ENCODE peak calls at places on chromosomes 1 and 21, in six cellular contexts. One of them, this sample, is unnamed.

GRCh38 chr1:46719689-46720088 is 775 bp upstream of the EFCAB14 start:
- DNase-seq in stimulated activated CD4-positive, alpha-beta T cell treated with anti-CD3 and anti-CD28 coated beads, Interleukin-1b, Interleukin-23, amount 100 ng/mL, for 4 hours: no peak
- DNase-seq in stimulated activated CD8-positive, alpha-beta memory T cell treated with anti-CD3 and anti-CD28 coated beads, Interleukin-4, amount 100 ng/mL, for 48 hours: no peak
- DNase-seq in mucosa of gallbladder: peak; percentile 67
- DNase-seq in LHCN-M2: no peak
- DNase-seq in ELR: peak; percentile 33
- DNase-seq in this sample: no peak

GRCh38 chr1:153790996-153791855 is 16.0 kb downstream of the SLC27A3 start:
- DNase-seq in stimulated activated CD4-positive, alpha-beta T cell treated with anti-CD3 and anti-CD28 coated beads, Interleukin-1b, Interleukin-23, amount 100 ng/mL, for 4 hours: no peak
- DNase-seq in stimulated activated CD8-positive, alpha-beta memory T cell treated with anti-CD3 and anti-CD28 coated beads, Interleukin-4, amount 100 ng/mL, for 48 hours: no peak
- DNase-seq in mucosa of gallbladder: peak; percentile 43
- DNase-seq in LHCN-M2: peak; percentile 90
- DNase-seq in ELR: peak; percentile 63
- DNase-seq in this sample: no peak

GRCh38 chr1:188499690-188500089 is 1670.9 kb downstream of the PLA2G4A start:
- DNase-seq in stimulated activated CD4-positive, alpha-beta T cell treated with anti-CD3 and anti-CD28 coated beads, Interleukin-1b, Interleukin-23, amount 100 ng/mL, for 4 hours: no peak
- DNase-seq in stimulated activated CD8-positive, alpha-beta memory T cell treated with anti-CD3 and anti-CD28 coated beads, Interleukin-4, amount 100 ng/mL, for 48 hours: no peak
- DNase-seq in mucosa of gallbladder: no peak
- DNase-seq in LHCN-M2: no peak
- DNase-seq in ELR: peak; percentile 7
- DNase-seq in this sample: no peak

GRCh38 chr1:216905781-216906180 is 182.6 kb upstream of the ESRRG start:
- DNase-seq in stimulated activated CD4-positive, alpha-beta T cell treated with anti-CD3 and anti-CD28 coated beads, Interleukin-1b, Interleukin-23, amount 100 ng/mL, for 4 hours: no peak
- DNase-seq in stimulated activated CD8-positive, alpha-beta memory T cell treated with anti-CD3 and anti-CD28 coated beads, Interleukin-4, amount 100 ng/mL, for 48 hours: no peak
- DNase-seq in mucosa of gallbladder: no peak
- DNase-seq in LHCN-M2: no peak
- DNase-seq in ELR: no peak
- DNase-seq in this sample: no peak

GRCh38 chr1:156876281-156876680 is 15.6 kb downstream of the NTRK1 start:
- DNase-seq in stimulated activated CD4-positive, alpha-beta T cell treated with anti-CD3 and anti-CD28 coated beads, Interleukin-1b, Interleukin-23, amount 100 ng/mL, for 4 hours: no peak
- DNase-seq in stimulated activated CD8-positive, alpha-beta memory T cell treated with anti-CD3 and anti-CD28 coated beads, Interleukin-4, amount 100 ng/mL, for 48 hours: no peak
- DNase-seq in mucosa of gallbladder: no peak
- DNase-seq in LHCN-M2: no peak
- DNase-seq in ELR: no peak
- DNase-seq in this sample: no peak

GRCh38 chr21:42107881-42108553 is 36.9 kb downstream of the UMODL1 start:
- DNase-seq in stimulated activated CD4-positive, alpha-beta T cell treated with anti-CD3 and anti-CD28 coated beads, Interleukin-1b, Interleukin-23, amount 100 ng/mL, for 4 hours: peak; percentile 67
- DNase-seq in stimulated activated CD8-positive, alpha-beta memory T cell treated with anti-CD3 and anti-CD28 coated beads, Interleukin-4, amount 100 ng/mL, for 48 hours: peak; percentile 76
- DNase-seq in mucosa of gallbladder: peak; percentile 63
- DNase-seq in LHCN-M2: peak; percentile 41
- DNase-seq in ELR: peak; percentile 72
- DNase-seq in this sample: peak; percentile 65

GRCh38 chr1:154869351-154870116 is 547 bp downstream of the KCNN3 start:
- DNase-seq in stimulated activated CD4-positive, alpha-beta T cell treated with anti-CD3 and anti-CD28 coated beads, Interleukin-1b, Interleukin-23, amount 100 ng/mL, for 4 hours: no peak
- DNase-seq in stimulated activated CD8-positive, alpha-beta memory T cell treated with anti-CD3 and anti-CD28 coated beads, Interleukin-4, amount 100 ng/mL, for 48 hours: no peak
- DNase-seq in mucosa of gallbladder: no peak
- DNase-seq in LHCN-M2: peak; percentile 51
- DNase-seq in ELR: peak; percentile 68
- DNase-seq in this sample: peak; percentile 57

GRCh38 chr1:53121319-53122172 is 20.9 kb downstream of the SLC1A7 start:
- DNase-seq in stimulated activated CD4-positive, alpha-beta T cell treated with anti-CD3 and anti-CD28 coated beads, Interleukin-1b, Interleukin-23, amount 100 ng/mL, for 4 hours: no peak
- DNase-seq in stimulated activated CD8-positive, alpha-beta memory T cell treated with anti-CD3 and anti-CD28 coated beads, Interleukin-4, amount 100 ng/mL, for 48 hours: peak; percentile 45
- DNase-seq in mucosa of gallbladder: peak; percentile 59
- DNase-seq in LHCN-M2: no peak
- DNase-seq in ELR: peak; percentile 33
- DNase-seq in this sample: peak; percentile 75

GRCh38 chr1:100582943-100583342 is 45.0 kb downstream of the GPR88 start:
- DNase-seq in stimulated activated CD4-positive, alpha-beta T cell treated with anti-CD3 and anti-CD28 coated beads, Interleukin-1b, Interleukin-23, amount 100 ng/mL, for 4 hours: no peak
- DNase-seq in stimulated activated CD8-positive, alpha-beta memory T cell treated with anti-CD3 and anti-CD28 coated beads, Interleukin-4, amount 100 ng/mL, for 48 hours: no peak
- DNase-seq in mucosa of gallbladder: no peak
- DNase-seq in LHCN-M2: no peak
- DNase-seq in ELR: no peak
- DNase-seq in this sample: no peak

GRCh38 chr1:81126989-81127571 is 673.7 kb upstream of the ADGRL2 start:
- DNase-seq in stimulated activated CD4-positive, alpha-beta T cell treated with anti-CD3 and anti-CD28 coated beads, Interleukin-1b, Interleukin-23, amount 100 ng/mL, for 4 hours: no peak
- DNase-seq in stimulated activated CD8-positive, alpha-beta memory T cell treated with anti-CD3 and anti-CD28 coated beads, Interleukin-4, amount 100 ng/mL, for 48 hours: no peak
- DNase-seq in mucosa of gallbladder: no peak
- DNase-seq in LHCN-M2: no peak
- DNase-seq in ELR: no peak
- DNase-seq in this sample: peak; percentile 39

GRCh38 chr21:33975548-33976081 is 60.0 kb upstream of the ATP5PO start:
- DNase-seq in stimulated activated CD4-positive, alpha-beta T cell treated with anti-CD3 and anti-CD28 coated beads, Interleukin-1b, Interleukin-23, amount 100 ng/mL, for 4 hours: peak; percentile 24
- DNase-seq in stimulated activated CD8-positive, alpha-beta memory T cell treated with anti-CD3 and anti-CD28 coated beads, Interleukin-4, amount 100 ng/mL, for 48 hours: peak; percentile 82
- DNase-seq in mucosa of gallbladder: no peak
- DNase-seq in LHCN-M2: peak; percentile 72
- DNase-seq in ELR: peak; percentile 85
- DNase-seq in this sample: peak; percentile 63

GRCh38 chr1:208520700-208521099 is 276.5 kb upstream of the PLXNA2 start:
- DNase-seq in stimulated activated CD4-positive, alpha-beta T cell treated with anti-CD3 and anti-CD28 coated beads, Interleukin-1b, Interleukin-23, amount 100 ng/mL, for 4 hours: no peak
- DNase-seq in stimulated activated CD8-positive, alpha-beta memory T cell treated with anti-CD3 and anti-CD28 coated beads, Interleukin-4, amount 100 ng/mL, for 48 hours: no peak
- DNase-seq in mucosa of gallbladder: no peak
- DNase-seq in LHCN-M2: no peak
- DNase-seq in ELR: peak; percentile 27
- DNase-seq in this sample: no peak

GRCh38 chr1:28291711-28292110 is 32.4 kb downstream of the SESN2 start:
- DNase-seq in stimulated activated CD4-positive, alpha-beta T cell treated with anti-CD3 and anti-CD28 coated beads, Interleukin-1b, Interleukin-23, amount 100 ng/mL, for 4 hours: no peak
- DNase-seq in stimulated activated CD8-positive, alpha-beta memory T cell treated with anti-CD3 and anti-CD28 coated beads, Interleukin-4, amount 100 ng/mL, for 48 hours: no peak
- DNase-seq in mucosa of gallbladder: no peak
- DNase-seq in LHCN-M2: no peak
- DNase-seq in ELR: no peak
- DNase-seq in this sample: no peak

GRCh38 chr1:21027805-21028204 is 148.9 kb downstream of the EIF4G3 start:
- DNase-seq in stimulated activated CD4-positive, alpha-beta T cell treated with anti-CD3 and anti-CD28 coated beads, Interleukin-1b, Interleukin-23, amount 100 ng/mL, for 4 hours: no peak
- DNase-seq in stimulated activated CD8-positive, alpha-beta memory T cell treated with anti-CD3 and anti-CD28 coated beads, Interleukin-4, amount 100 ng/mL, for 48 hours: no peak
- DNase-seq in mucosa of gallbladder: no peak
- DNase-seq in LHCN-M2: no peak
- DNase-seq in ELR: no peak
- DNase-seq in this sample: no peak

GRCh38 chr1:152110860-152111514 is 4.3 kb downstream of the TCHH start:
- DNase-seq in stimulated activated CD4-positive, alpha-beta T cell treated with anti-CD3 and anti-CD28 coated beads, Interleukin-1b, Interleukin-23, amount 100 ng/mL, for 4 hours: no peak
- DNase-seq in stimulated activated CD8-positive, alpha-beta memory T cell treated with anti-CD3 and anti-CD28 coated beads, Interleukin-4, amount 100 ng/mL, for 48 hours: peak; percentile 50
- DNase-seq in mucosa of gallbladder: no peak
- DNase-seq in LHCN-M2: peak; percentile 48
- DNase-seq in ELR: peak; percentile 70
- DNase-seq in this sample: peak; percentile 67

GRCh38 chr1:96521994-96522760 is 199.4 kb upstream of the PTBP2 start:
- DNase-seq in stimulated activated CD4-positive, alpha-beta T cell treated with anti-CD3 and anti-CD28 coated beads, Interleukin-1b, Interleukin-23, amount 100 ng/mL, for 4 hours: no peak
- DNase-seq in stimulated activated CD8-positive, alpha-beta memory T cell treated with anti-CD3 and anti-CD28 coated beads, Interleukin-4, amount 100 ng/mL, for 48 hours: no peak
- DNase-seq in mucosa of gallbladder: no peak
- DNase-seq in LHCN-M2: peak; percentile 59
- DNase-seq in ELR: peak; percentile 74
- DNase-seq in this sample: peak; percentile 44

GRCh38 chr1:26122988-26123973 is 11.7 kb downstream of the PDIK1L start:
- DNase-seq in stimulated activated CD4-positive, alpha-beta T cell treated with anti-CD3 and anti-CD28 coated beads, Interleukin-1b, Interleukin-23, amount 100 ng/mL, for 4 hours: no peak
- DNase-seq in stimulated activated CD8-positive, alpha-beta memory T cell treated with anti-CD3 and anti-CD28 coated beads, Interleukin-4, amount 100 ng/mL, for 48 hours: no peak
- DNase-seq in mucosa of gallbladder: no peak
- DNase-seq in LHCN-M2: peak; percentile 44
- DNase-seq in ELR: peak; percentile 74
- DNase-seq in this sample: no peak

GRCh38 chr1:24481098-24481497 is 21.5 kb upstream of the RCAN3 start:
- DNase-seq in stimulated activated CD4-positive, alpha-beta T cell treated with anti-CD3 and anti-CD28 coated beads, Interleukin-1b, Interleukin-23, amount 100 ng/mL, for 4 hours: peak; percentile 31
- DNase-seq in stimulated activated CD8-positive, alpha-beta memory T cell treated with anti-CD3 and anti-CD28 coated beads, Interleukin-4, amount 100 ng/mL, for 48 hours: peak; percentile 63
- DNase-seq in mucosa of gallbladder: peak; percentile 33
- DNase-seq in LHCN-M2: no peak
- DNase-seq in ELR: no peak
- DNase-seq in this sample: no peak

GRCh38 chr1:22831729-22832413 is 121.2 kb downstream of the EPHB2 start:
- DNase-seq in stimulated activated CD4-positive, alpha-beta T cell treated with anti-CD3 and anti-CD28 coated beads, Interleukin-1b, Interleukin-23, amount 100 ng/mL, for 4 hours: no peak
- DNase-seq in stimulated activated CD8-positive, alpha-beta memory T cell treated with anti-CD3 and anti-CD28 coated beads, Interleukin-4, amount 100 ng/mL, for 48 hours: peak; percentile 28
- DNase-seq in mucosa of gallbladder: peak; percentile 67
- DNase-seq in LHCN-M2: peak; percentile 93
- DNase-seq in ELR: peak; percentile 97
- DNase-seq in this sample: peak; percentile 91

GRCh38 chr1:85864727-85865126 is 156.5 kb upstream of the ZNHIT6 start:
- DNase-seq in stimulated activated CD4-positive, alpha-beta T cell treated with anti-CD3 and anti-CD28 coated beads, Interleukin-1b, Interleukin-23, amount 100 ng/mL, for 4 hours: no peak
- DNase-seq in stimulated activated CD8-positive, alpha-beta memory T cell treated with anti-CD3 and anti-CD28 coated beads, Interleukin-4, amount 100 ng/mL, for 48 hours: no peak
- DNase-seq in mucosa of gallbladder: no peak
- DNase-seq in LHCN-M2: no peak
- DNase-seq in ELR: no peak
- DNase-seq in this sample: no peak

GRCh38 chr1:15704526-15705183 is 20.5 kb downstream of the PLEKHM2 start:
- DNase-seq in stimulated activated CD4-positive, alpha-beta T cell treated with anti-CD3 and anti-CD28 coated beads, Interleukin-1b, Interleukin-23, amount 100 ng/mL, for 4 hours: no peak
- DNase-seq in stimulated activated CD8-positive, alpha-beta memory T cell treated with anti-CD3 and anti-CD28 coated beads, Interleukin-4, amount 100 ng/mL, for 48 hours: no peak
- DNase-seq in mucosa of gallbladder: no peak
- DNase-seq in LHCN-M2: no peak
- DNase-seq in ELR: no peak
- DNase-seq in this sample: no peak

GRCh38 chr1:42962641-42963377 is 4.1 kb upstream of the SLC2A1 start:
- DNase-seq in stimulated activated CD4-positive, alpha-beta T cell treated with anti-CD3 and anti-CD28 coated beads, Interleukin-1b, Interleukin-23, amount 100 ng/mL, for 4 hours: no peak
- DNase-seq in stimulated activated CD8-positive, alpha-beta memory T cell treated with anti-CD3 and anti-CD28 coated beads, Interleukin-4, amount 100 ng/mL, for 48 hours: no peak
- DNase-seq in mucosa of gallbladder: peak; percentile 76
- DNase-seq in LHCN-M2: no peak
- DNase-seq in ELR: peak; percentile 53
- DNase-seq in this sample: no peak